ENCODE peak calls at places on chromosomes 3 and 15, in four cellular contexts. R is stimulated activated CD8-positive, alpha-beta memory T cell treated with anti-CD3 and anti-CD28 coated beads, Interleukin-4, amount 100 ng/mL, for 24 hours; Z is AG09309; N is esophagus muscularis mucosa. L is an unnamed sample.

GRCh38 chr15:70259640-70260066 is 161.9 kb upstream of the TLE3 start:
- DNase-seq in N (no peak), R (no peak), Z (no peak), L (no peak)

GRCh38 chr3:187196573-187197094 is 652 bp upstream of the RTP1 start:
- DNase-seq in Z (no peak), R (no peak), N (no peak), L (no peak)

GRCh38 chr3:107884719-107885460 is 205.9 kb downstream of the CD47 start:
- DNase-seq in Z (peak), R (no peak), N (no peak), L (no peak)

GRCh38 chr15:76501726-76502125 is 165.2 kb downstream of the ISL2 start:
- DNase-seq in Z (peak), N (no peak), R (no peak), L (no peak)

GRCh38 chr3:53589806-53590205 is 95.4 kb downstream of the CACNA1D start:
- DNase-seq in R (no peak), N (peak), Z (no peak), L (no peak)

GRCh38 chr3:114451561-114452018 is 157.8 kb downstream of the TIGIT start:
- DNase-seq in R (no peak), Z (no peak), N (no peak), L (no peak)

GRCh38 chr15:29736012-29736744 is 86.1 kb downstream of the TJP1 start:
- DNase-seq in N (no peak), Z (no peak), R (no peak), L (no peak)

GRCh38 chr3:43153189-43154083 is 47.6 kb upstream of the POMGNT2 start:
- DNase-seq in Z (no peak), N (peak), R (no peak), L (no peak)

GRCh38 chr15:42964476-42964875 is 43.9 kb upstream of the TTBK2 start:
- DNase-seq in Z (no peak), N (no peak), R (no peak), L (no peak)

GRCh38 chr3:110246796-110247369 is 824.7 kb upstream of the NECTIN3 start:
- DNase-seq in Z (no peak), R (no peak), N (no peak), L (no peak)

GRCh38 chr3:170705136-170705535 is 119.3 kb upstream of the SLC7A14 start:
- DNase-seq in Z (no peak), R (no peak), N (no peak), L (no peak)

GRCh38 chr3:77746048-77746447 is 706.1 kb downstream of the ROBO2 start:
- DNase-seq in N (no peak), Z (no peak), R (no peak), L (no peak)

GRCh38 chr3:164608554-164609276 is 469.6 kb downstream of the SI start:
- DNase-seq in Z (no peak), R (no peak), N (no peak), L (no peak)

GRCh38 chr3:188706176-188706575 is 465.6 kb upstream of the TPRG1 start:
- DNase-seq in R (no peak), N (no peak), Z (no peak), L (no peak)

GRCh38 chr3:18704326-18704725 is 279.2 kb upstream of the SATB1 start:
- DNase-seq in Z (no peak), N (no peak), R (no peak), L (no peak)

GRCh38 chr15:92421980-92422379 is 28.3 kb downstream of the ST8SIA2 start:
- DNase-seq in N (no peak), R (no peak), Z (no peak), L (no peak)

GRCh38 chr3:161913786-161914389 is 417.3 kb downstream of the OTOL1 start:
- DNase-seq in Z (no peak), R (no peak), N (no peak), L (no peak)

GRCh38 chr3:45011756-45012441 is 14.2 kb upstream of the CLEC3B start:
- DNase-seq in R (no peak), Z (peak), N (no peak), L (no peak)

GRCh38 chr3:195209836-195210551 is 61.0 kb downstream of the XXYLT1 start:
- DNase-seq in Z (no peak), R (no peak), N (peak), L (no peak)

GRCh38 chr3:123759311-123759710 is 124.8 kb downstream of the MYLK start:
- DNase-seq in N (no peak), Z (no peak), R (no peak), L (no peak)

GRCh38 chr15:90062729-90063684 is 39.3 kb downstream of the IDH2 start:
- DNase-seq in Z (no peak), R (no peak), N (no peak), L (no peak)

GRCh38 chr15:64019764-64020163 is 26.5 kb downstream of the DAPK2 start:
- DNase-seq in N (no peak), R (no peak), Z (no peak), L (no peak)

GRCh38 chr3:188687389-188687788 is 484.4 kb upstream of the TPRG1 start:
- DNase-seq in Z (peak), R (no peak), N (no peak), L (no peak)

L was measured in HCT116.